ENCODE peak calls at places on chromosomes 16 and 17, in seven cellular contexts. C, F, P, U, J, X and S are unnamed samples. For H3K4me1, the result is how much of the 10 kb centered on the place peaks cover.

GRCh38 chr17:47064684-47065083 is 85.6 kb upstream of the RPRML start:
- DNase-seq in U (no peak), F (no peak), X (no peak), P (no peak), C (no peak), J (no peak), S (no peak)

GRCh38 chr17:81491193-81491592 is 21.4 kb downstream of the ACTG1 start:
- DNase-seq in F (no peak), P (no peak), X (no peak), C (no peak), J (no peak), U (no peak), S (no peak)

GRCh38 chr16:79229371-79229770 is 371.2 kb downstream of the MAF start:
- DNase-seq in U (no peak), X (no peak), F (no peak), P (no peak), J (no peak), C (no peak), S (no peak)

GRCh38 chr16:17395849-17396480 is 74.8 kb downstream of the XYLT1 start:
- DNase-seq in J (no peak), C (no peak), U (peak), X (no peak), F (no peak), P (no peak), S (no peak)

GRCh38 chr16:23694707-23695373 is 16.2 kb downstream of the PLK1 start:
- DNase-seq in F (peak), J (peak), U (peak), P (peak), C (peak), X (no peak), S (no peak)

GRCh38 chr16:48164907-48165715 is 9.3 kb upstream of the ABCC12 start:
- DNase-seq in P (peak), U (peak), X (peak), F (peak), C (peak), J (peak), S (peak)

GRCh38 chr17:71921726-71922320 is 199.0 kb upstream of the SOX9 start:
- DNase-seq in F (no peak), U (no peak), C (no peak), J (no peak), X (no peak), P (no peak), S (peak)

GRCh38 chr17:8868529-8868951 is 1.1 kb upstream of the PIK3R6 start:
- DNase-seq in U (no peak), P (no peak), F (no peak), C (no peak), J (no peak), X (no peak), S (no peak)

GRCh38 chr17:62562656-62563055 is 64.8 kb upstream of the MRC2 start:
- DNase-seq in J (peak), P (no peak), U (peak), X (peak), C (no peak), F (no peak), S (peak)

GRCh38 chr16:56576585-56577299 is 11.9 kb downstream of the MT4 start:
- DNase-seq in X (peak), U (peak), P (peak), F (peak), J (peak), C (peak), S (peak)

GRCh38 chr17:81690549-81690948 is 6.7 kb downstream of the HGS start:
- DNase-seq in F (no peak), C (no peak), U (no peak), X (no peak), P (no peak), J (no peak), S (no peak)

GRCh38 chr16:59878999-59879398 is 1144.9 kb upstream of the GOT2 start:
- DNase-seq in C (no peak), U (no peak), P (no peak), J (no peak), X (no peak), F (no peak), S (peak)

GRCh38 chr16:3188675-3188924 is 596 bp downstream of the OR1F1 start:
- DNase-seq in C (no peak), F (no peak), J (no peak), U (no peak), P (no peak), X (no peak), S (no peak)

GRCh38 chr16:11290102-11290893 is 9.2 kb upstream of the PRM1 start:
- DNase-seq in J (no peak), U (no peak), F (no peak), X (no peak), P (no peak), C (no peak), S (no peak)

DNA sequence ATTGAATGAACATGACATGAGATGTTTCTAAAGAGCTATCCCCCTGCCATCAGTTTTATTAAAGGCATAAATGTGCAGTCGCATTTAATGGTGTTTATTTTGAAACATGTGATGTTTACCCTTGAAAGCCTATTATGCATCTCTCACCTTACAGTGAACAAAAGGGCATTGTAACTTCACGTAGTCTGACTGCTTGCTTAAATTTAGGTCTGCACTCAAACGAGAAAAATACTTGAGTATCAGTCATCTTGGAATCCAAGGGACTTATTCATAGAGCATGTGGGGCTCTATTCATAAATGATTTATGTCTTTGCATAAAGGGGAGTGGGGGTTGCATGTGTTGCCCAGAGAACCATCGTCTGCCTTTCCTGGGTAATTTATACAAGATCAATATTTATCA is 44.2 kb downstream of the PCTP start:
- DNase-seq in J (no peak), C (no peak), X (no peak), F (no peak), P (no peak), U (no peak), S (no peak)
- H2AFZ ChIP-seq in J (no peak), C (peak), X (no peak), F (peak), P (no peak), U (no peak), S (no peak)

DNA sequence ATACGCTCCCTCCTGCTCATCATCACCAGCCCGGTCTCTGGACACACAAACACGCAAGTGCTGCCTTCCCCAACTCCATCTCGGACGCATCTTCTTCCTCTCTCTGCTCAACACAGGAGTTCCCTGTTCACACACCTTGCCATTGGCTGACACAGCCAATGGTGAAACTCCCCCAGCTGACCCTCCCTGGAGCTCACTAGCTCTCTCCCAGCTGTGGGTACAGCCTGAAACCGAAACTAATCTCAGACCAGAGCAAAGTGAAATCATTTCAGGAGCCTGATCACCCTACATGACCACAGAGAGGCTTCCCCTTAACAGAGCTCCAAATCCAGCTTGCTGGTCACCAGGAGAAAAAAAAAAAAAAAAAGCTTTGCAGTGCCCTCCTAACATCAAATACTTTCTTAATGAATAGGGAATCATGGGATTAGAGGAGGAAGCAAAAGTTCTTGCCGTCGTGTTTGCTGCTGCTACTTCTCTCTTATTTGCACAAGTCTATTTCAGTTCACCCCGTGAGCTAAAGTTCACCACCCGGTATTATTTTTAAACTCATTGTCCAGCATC is 8.3 kb downstream of the CUEDC1 start:
- DNase-seq in F (no peak), P (peak), X (no peak), U (peak), C (no peak), J (peak), S (peak)
- H3K4me1 ChIP-seq in F (under half), P (under half), X (half or more), U (under half), C (under half), J (under half), S (under half)

GRCh38 chr16:30585400-30586191 is at the start of gene ZNF785:
- DNase-seq in J (peak), F (peak), U (peak), X (no peak), P (peak), C (peak), S (peak)
- TF ChIP-seq CTCF in J (peak), F (peak), U (no peak), X (no peak), P (peak), C (peak), S (peak)

DNA sequence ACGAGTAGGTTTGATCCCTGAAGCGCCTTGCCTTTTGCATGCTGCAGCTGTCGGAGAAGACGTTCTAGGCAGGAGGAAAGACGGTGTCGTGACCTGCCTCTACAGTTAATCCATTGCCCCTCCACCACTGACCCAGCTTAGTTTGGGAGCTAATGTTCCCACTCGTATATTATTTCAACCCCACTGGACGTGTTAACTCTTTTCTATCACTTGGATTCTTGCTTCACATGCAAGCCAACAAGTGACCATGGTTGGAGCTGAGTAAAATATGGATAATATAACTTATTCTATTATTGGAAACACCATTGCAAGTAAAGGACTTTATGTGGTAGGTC is 681 bp downstream of the CALCOCO2 start:
- DNase-seq in F (no peak), J (no peak), X (no peak), P (no peak), C (no peak), U (no peak), S (no peak)
- H2AFZ ChIP-seq in F (peak), J (peak), X (peak), P (peak), C (peak), U (peak), S (peak)

GRCh38 chr16:85608515-85608885 is 4.6 kb upstream of the GSE1 start:
- DNase-seq in F (no peak), P (no peak), C (no peak), X (no peak), U (no peak), J (no peak), S (no peak)
- H3K4me1 ChIP-seq in F (half or more), P (under half), C (under half), X (under half), U (under half), J (under half), S (under half)

GRCh38 chr16:72961115-72961832 is 86.7 kb downstream of the ZFHX3 start:
- DNase-seq in F (no peak), C (no peak), X (no peak), J (peak), P (no peak), U (peak), S (no peak)
- TF ChIP-seq CTCF in F (peak), C (peak), X (peak), J (peak), P (no peak), U (peak), S (peak)

DNA sequence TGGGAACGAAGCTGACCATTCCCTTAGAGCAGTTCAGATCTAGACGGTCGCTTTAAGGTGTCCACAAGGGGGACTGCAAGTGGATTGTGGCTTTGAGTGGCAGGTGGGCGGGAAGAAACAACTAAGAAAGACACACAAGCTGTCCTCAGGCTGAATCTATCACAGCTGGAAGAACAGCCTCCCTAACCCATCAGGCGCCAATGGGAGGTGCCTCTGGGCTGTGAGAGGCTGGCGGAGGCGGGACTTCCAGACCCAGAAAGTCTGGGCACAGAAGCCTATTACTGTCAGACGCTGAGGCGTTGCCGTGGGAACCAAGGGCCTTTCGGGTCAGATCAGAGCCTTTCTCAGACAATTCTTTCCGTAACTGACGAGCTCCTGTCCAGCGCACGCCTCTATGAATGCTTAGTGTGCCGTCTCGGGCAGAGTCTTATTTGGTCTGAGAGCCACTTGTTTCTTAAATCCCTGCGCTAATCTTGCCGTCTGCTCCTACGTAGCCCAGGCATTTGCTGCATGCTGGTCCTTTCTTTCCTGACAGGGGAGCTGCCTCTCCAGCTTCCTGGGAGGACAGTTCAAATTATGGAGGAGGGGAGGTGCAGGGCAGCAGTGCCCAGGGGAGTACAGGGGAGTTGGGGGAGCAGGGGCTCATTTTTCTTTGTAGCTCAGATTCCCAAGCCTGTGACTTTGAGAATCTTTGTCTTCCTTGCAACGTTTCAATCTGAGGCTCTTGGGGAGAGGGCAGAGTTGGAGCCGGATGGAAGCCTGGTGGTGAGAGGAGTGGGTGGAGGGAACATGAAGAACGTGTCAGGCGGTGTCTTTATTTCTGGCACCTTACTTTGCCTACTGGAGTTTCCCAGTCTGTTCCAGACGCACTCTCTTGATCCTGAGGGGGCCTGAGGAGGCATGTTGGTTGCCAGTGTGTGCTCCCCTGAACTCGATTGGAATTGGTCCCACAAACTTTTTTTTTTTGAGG is 618.7 kb downstream of the KCNJ18 start:
- DNase-seq in P (peak), C (no peak), X (no peak), J (no peak), F (peak), U (no peak), S (no peak)
- H2AFZ ChIP-seq in P (no peak), C (no peak), X (no peak), J (no peak), F (no peak), U (no peak), S (no peak)